ENCODE peak calls at places on chromosomes 12 and 14, in seven cellular contexts. D, A, L, B, V, M and U are unnamed samples.

GRCh38 chr14:68785817-68786490 is 6.9 kb downstream of the ZFP36L1 start:
- DNase-seq in A (no peak), D (peak; percentile 39), M (no peak), B (peak; percentile 18), V (peak; percentile 38), L (no peak), U (no peak)

GRCh38 chr12:68665016-68665569 is 21.7 kb upstream of the NUP107 start:
- DNase-seq in M (no peak), L (no peak), V (no peak), B (no peak), A (no peak), D (no peak), U (no peak)

GRCh38 chr12:120381752-120382419 is 12.9 kb upstream of the MSI1 start:
- DNase-seq in A (peak; percentile 40), L (no peak), M (no peak), D (peak; percentile 32), B (no peak), V (no peak), U (no peak)

GRCh38 chr14:52259452-52259851 is 8.0 kb upstream of the PTGDR start:
- DNase-seq in D (no peak), V (no peak), B (no peak), M (no peak), A (no peak), L (no peak), U (no peak)

GRCh38 chr14:88270781-88271180 is 52.3 kb downstream of the KCNK10 start:
- DNase-seq in B (no peak), V (no peak), M (no peak), L (no peak), D (no peak), A (no peak), U (no peak)

GRCh38 chr12:41014643-41015020 is 173.5 kb upstream of the PDZRN4 start:
- DNase-seq in M (no peak), L (no peak), V (no peak), B (peak; percentile 52), A (no peak), D (peak; percentile 47), U (no peak)

GRCh38 chr12:62256408-62257079 is 3.7 kb upstream of the USP15 start:
- DNase-seq in D (no peak), V (no peak), M (no peak), B (no peak), L (no peak), A (no peak), U (no peak)

GRCh38 chr12:78703820-78704525 is 160.6 kb upstream of the SYT1 start:
- DNase-seq in D (peak; percentile 75), A (no peak), L (no peak), V (no peak), M (peak; percentile 76), B (peak; percentile 92), U (no peak)

GRCh38 chr12:19404232-19404880 is 34.9 kb upstream of the AEBP2 start:
- DNase-seq in M (no peak), D (no peak), L (no peak), B (no peak), A (peak; percentile 87), V (no peak), U (no peak)

GRCh38 chr12:110649341-110649847 is 35.5 kb downstream of the TCTN1 start:
- DNase-seq in V (no peak), B (no peak), D (peak; percentile 45), A (no peak), L (no peak), M (no peak), U (peak; percentile 56)

GRCh38 chr12:76608070-76608469 is 48.5 kb upstream of the OSBPL8 start:
- DNase-seq in B (no peak), D (no peak), A (peak; percentile 59), L (no peak), V (no peak), M (no peak), U (no peak)

GRCh38 chr14:57492859-57493258 is 798 bp downstream of the CCDC198 start:
- DNase-seq in V (no peak), D (peak; percentile 43), M (no peak), A (no peak), B (peak; percentile 73), L (peak; percentile 20), U (no peak)

GRCh38 chr12:92928431-92928961 is 599 bp downstream of the EEA1 start:
- DNase-seq in V (peak; percentile 41), B (peak; percentile 15), L (no peak), M (no peak), A (peak; percentile 70), D (peak; percentile 75), U (peak; percentile 49)

GRCh38 chr12:130929363-130929762 is 24.3 kb upstream of the ADGRD1 start:
- DNase-seq in D (no peak), V (no peak), L (no peak), M (no peak), B (no peak), A (no peak), U (no peak)

GRCh38 chr12:30930238-30931010 is 3.9 kb downstream of the TSPAN11 start:
- DNase-seq in D (no peak), B (no peak), M (no peak), V (no peak), A (no peak), L (no peak), U (no peak)

GRCh38 chr12:18492372-18493025 is 231.2 kb downstream of the PIK3C2G start:
- DNase-seq in D (peak; percentile 72), B (peak; percentile 46), V (no peak), A (no peak), L (no peak), M (no peak), U (no peak)

GRCh38 chr12:54993181-54993835 is 8.7 kb upstream of the TESPA1 start:
- DNase-seq in V (peak; percentile 74), B (peak; percentile 81), M (peak; percentile 58), A (peak; percentile 66), D (peak; percentile 83), L (peak; percentile 63), U (peak; percentile 83)

GRCh38 chr12:42859612-42860011 is 270.1 kb upstream of the PRICKLE1 start:
- DNase-seq in D (peak; percentile 14), B (no peak), V (no peak), M (no peak), A (no peak), L (no peak), U (no peak)

GRCh38 chr12:72282721-72283120 is 10.6 kb downstream of the TRHDE start:
- DNase-seq in D (peak; percentile 62), M (no peak), L (no peak), A (no peak), V (no peak), B (peak; percentile 66), U (no peak)

GRCh38 chr12:106227641-106228319 is 20.0 kb downstream of the CKAP4 start:
- DNase-seq in A (no peak), D (peak; percentile 66), V (no peak), M (no peak), L (no peak), B (peak; percentile 65), U (no peak)

GRCh38 chr12:64450711-64451486 is 1.0 kb upstream of the TBK1 start:
- DNase-seq in A (no peak), B (peak; percentile 25), V (peak; percentile 33), M (no peak), D (peak; percentile 37), L (peak; percentile 11), U (peak; percentile 44)

GRCh38 chr14:92039073-92039719 is 663 bp downstream of the TRIP11 start:
- DNase-seq in L (peak; percentile 19), D (no peak), B (peak; percentile 63), M (no peak), A (no peak), V (peak; percentile 21), U (no peak)

GRCh38 chr12:118119449-118119879 is 15.7 kb upstream of the VSIG10 start:
- DNase-seq in D (no peak), V (no peak), M (no peak), L (no peak), B (no peak), A (no peak), U (no peak)

GRCh38 chr12:6613776-6614512 is 6.8 kb upstream of the CHD4 start:
- DNase-seq in D (peak; percentile 95), V (peak; percentile 50), A (no peak), M (no peak), B (peak; percentile 77), L (peak; percentile 99), U (peak; percentile 42)

GRCh38 chr12:122481861-122482260 is 18.9 kb downstream of the ZCCHC8 start:
- DNase-seq in D (peak; percentile 68), A (no peak), B (no peak), M (no peak), V (no peak), L (no peak), U (no peak)

GRCh38 chr12:55938826-55939501 is 8.0 kb downstream of the DGKA start:
- DNase-seq in D (no peak), V (no peak), A (no peak), B (no peak), L (no peak), M (no peak), U (no peak)

GRCh38 chr12:131850856-131851559 is 22.8 kb downstream of the MMP17 start:
- DNase-seq in M (no peak), L (no peak), B (no peak), V (no peak), A (no peak), D (no peak), U (peak; percentile 23)